ENCODE peak calls at places on chromosomes 1 and 21, in nine cellular contexts. C, G, T, I, Q, P, S, M and B are unnamed samples.

GRCh38 chr1:30742963-30743559 is 14.5 kb downstream of the LAPTM5 start:
- DNase-seq in C (no peak), G (no peak), T (no peak), I (no peak), Q (no peak), P (no peak), S (no peak), M (no peak), B (no peak)

GRCh38 chr1:79188371-79188770 is 181.8 kb upstream of the ADGRL4 start:
- DNase-seq in C (no peak), G (no peak), T (peak), I (peak), Q (no peak), P (no peak), S (no peak), M (no peak), B (no peak)

GRCh38 chr1:243264718-243265117 is 8.9 kb downstream of the SDCCAG8 start:
- DNase-seq in C (no peak), G (no peak), T (peak), I (peak), Q (no peak), P (no peak), S (no peak), M (no peak), B (no peak)

GRCh38 chr21:29342394-29342957 is 43.8 kb downstream of the BACH1 start:
- DNase-seq in C (peak), G (no peak), T (peak), I (peak), Q (peak), P (peak), S (no peak), M (no peak), B (peak)

GRCh38 chr1:173960625-173961024 is 43.5 kb upstream of the SERPINC1 start:
- DNase-seq in C (no peak), G (no peak), T (no peak), I (no peak), Q (no peak), P (no peak), S (no peak), M (no peak), B (no peak)

GRCh38 chr1:85109475-85109874 is 61.2 kb upstream of the MCOLN3 start:
- DNase-seq in C (peak), G (peak), T (peak), I (peak), Q (no peak), P (peak), S (peak), M (no peak), B (peak)

GRCh38 chr1:158951956-158952355 is 20.6 kb downstream of the PYHIN1 start:
- DNase-seq in C (no peak), G (no peak), T (no peak), I (no peak), Q (no peak), P (no peak), S (peak), M (no peak), B (no peak)

GRCh38 chr1:235494531-235494930 is 9.7 kb downstream of the B3GALNT2 start:
- DNase-seq in C (no peak), G (no peak), T (no peak), I (no peak), Q (no peak), P (no peak), S (no peak), M (no peak), B (no peak)

GRCh38 chr1:55262822-55263221 is 47.7 kb upstream of the USP24 start:
- DNase-seq in C (peak), G (no peak), T (peak), I (peak), Q (no peak), P (no peak), S (no peak), M (no peak), B (peak)

GRCh38 chr1:218671573-218671972 is 326.4 kb downstream of the TGFB2 start:
- DNase-seq in C (no peak), G (no peak), T (no peak), I (no peak), Q (no peak), P (no peak), S (peak), M (no peak), B (no peak)

GRCh38 chr21:34511787-34512451 is at the start of gene KCNE1:
- DNase-seq in C (no peak), G (no peak), T (peak), I (no peak), Q (no peak), P (no peak), S (no peak), M (no peak), B (no peak)

GRCh38 chr1:11307837-11308236 is 34.8 kb downstream of the UBIAD1 start:
- DNase-seq in C (no peak), G (no peak), T (no peak), I (no peak), Q (no peak), P (no peak), S (no peak), M (no peak), B (no peak)

GRCh38 chr1:57623039-57623790 is 199.4 kb upstream of the DAB1 start:
- DNase-seq in C (no peak), G (no peak), T (no peak), I (no peak), Q (no peak), P (peak), S (no peak), M (no peak), B (no peak)

GRCh38 chr1:229631966-229632365 is 5.9 kb downstream of the URB2 start:
- DNase-seq in C (no peak), G (no peak), T (no peak), I (no peak), Q (no peak), P (no peak), S (no peak), M (no peak), B (no peak)

GRCh38 chr1:201181726-201182125 is 8.9 kb upstream of the IGFN1 start:
- DNase-seq in C (no peak), G (no peak), T (no peak), I (no peak), Q (no peak), P (no peak), S (no peak), M (no peak), B (no peak)